ENCODE peak calls at places on chromosomes 7 and 10, in nine cellular contexts. S, X, O, J, I, U, V, Q and M are unnamed samples.

GRCh38 chr7:114901771-114902170 is 20.1 kb upstream of the MDFIC start:
- DNase-seq in O (no peak), Q (peak; percentile 87), V (no peak), U (peak; percentile 84), J (no peak), X (peak; percentile 94), S (no peak), I (no peak), M (no peak)

GRCh38 chr10:69352569-69353264 is 64.0 kb downstream of the TACR2 start:
- DNase-seq in O (no peak), I (no peak), Q (peak; percentile 79), X (peak; percentile 55), U (no peak), S (no peak), V (no peak), J (no peak), M (no peak)

GRCh38 chr10:31404640-31405039 is 85.6 kb downstream of the ZEB1 start:
- DNase-seq in Q (peak; percentile 59), S (no peak), V (no peak), I (no peak), X (no peak), U (no peak), O (no peak), J (no peak), M (no peak)

GRCh38 chr7:43501881-43502280 is 81.0 kb upstream of the STK17A start:
- DNase-seq in J (peak; percentile 27), S (no peak), V (no peak), Q (peak; percentile 88), O (no peak), I (no peak), X (no peak), U (no peak), M (no peak)

GRCh38 chr7:157508477-157508881 is 171.7 kb downstream of the DNAJB6 start:
- DNase-seq in U (no peak), S (no peak), V (peak; percentile 21), X (no peak), O (no peak), Q (no peak), J (no peak), I (no peak), M (no peak)

GRCh38 chr10:17951868-17952371 is at the start of gene SLC39A12:
- DNase-seq in J (peak; percentile 5), I (no peak), U (peak; percentile 42), O (no peak), S (no peak), X (peak; percentile 54), V (no peak), Q (peak; percentile 80), M (no peak)

GRCh38 chr10:86961481-86962091 is 3.2 kb downstream of the SNCG start:
- DNase-seq in S (peak; percentile 28), X (no peak), V (peak; percentile 51), J (no peak), U (peak; percentile 65), I (no peak), Q (no peak), O (peak; percentile 22), M (no peak)

GRCh38 chr7:67551027-67551426 is 554.4 kb downstream of the TYW1 start:
- DNase-seq in I (peak; percentile 31), O (no peak), S (no peak), J (no peak), X (no peak), U (no peak), Q (no peak), V (no peak), M (peak; percentile 19)

GRCh38 chr7:90766814-90767564 is 170.9 kb downstream of the CDK14 start:
- DNase-seq in J (peak; percentile 93), X (peak; percentile 56), Q (peak; percentile 78), S (peak; percentile 65), I (no peak), V (peak; percentile 61), O (no peak), U (peak; percentile 80), M (peak; percentile 66)

GRCh38 chr10:3107426-3107961 is 40.1 kb downstream of the PFKP start:
- DNase-seq in Q (peak; percentile 98), U (peak; percentile 97), I (no peak), O (no peak), S (peak; percentile 77), V (peak; percentile 87), J (peak; percentile 98), X (peak; percentile 97), M (peak; percentile 84)

GRCh38 chr10:127992376-127992775 is 85.5 kb downstream of the PTPRE start:
- DNase-seq in O (no peak), V (no peak), J (no peak), Q (no peak), S (no peak), U (no peak), I (no peak), X (no peak), M (no peak)

GRCh38 chr7:153616808-153617207 is 435.4 kb upstream of the DPP6 start:
- DNase-seq in S (no peak), V (no peak), Q (no peak), U (no peak), J (no peak), O (no peak), X (no peak), I (peak; percentile 46), M (no peak)

GRCh38 chr10:68666280-68666760 is 54.7 kb upstream of the CCAR1 start:
- DNase-seq in I (no peak), S (no peak), U (peak; percentile 86), Q (peak; percentile 94), V (no peak), X (peak; percentile 76), O (no peak), J (peak; percentile 46), M (no peak)

GRCh38 chr7:44221231-44221791 is 20.5 kb downstream of the YKT6 start:
- DNase-seq in I (no peak), U (no peak), X (no peak), J (no peak), V (no peak), O (peak; percentile 23), S (no peak), Q (no peak), M (no peak)

GRCh38 chr7:29955799-29956476 is 33.7 kb downstream of the SCRN1 start:
- DNase-seq in X (no peak), I (no peak), U (no peak), J (no peak), S (no peak), O (no peak), Q (no peak), V (no peak), M (no peak)